ENCODE peak calls at places on chromosomes 5 and 9, in ten cellular contexts. B is fibroblast of pulmonary artery; L is CD8-positive, alpha-beta T cell; J is ascending aorta; D is fibroblast of mammary gland; O is esophagus squamous epithelium; Z is HFF-Myc; F is transverse colon; I is AG09309; T is GM12865. K is an unnamed sample.

GRCh38 chr5:142320851-142321560 is 3.8 kb downstream of the SPRY4 start:
- DNase-seq in O (no peak), D (no peak), T (no peak), J (no peak), B (peak), I (no peak), F (no peak), L (no peak), Z (no peak), K (no peak)

GRCh38 chr9:30089428-30089827 is 2295.0 kb upstream of the ACO1 start:
- DNase-seq in Z (no peak), D (no peak), F (no peak), B (no peak), T (no peak), L (no peak), J (no peak), I (no peak), O (no peak), K (no peak)

GRCh38 chr9:107175826-107176500 is 107.1 kb upstream of the RAD23B start:
- DNase-seq in J (no peak), T (no peak), F (no peak), L (no peak), I (no peak), D (peak), B (no peak), O (no peak), Z (no peak), K (no peak)

GRCh38 chr9:134059188-134059641 is 8.6 kb downstream of the BRD3 start:
- DNase-seq in I (no peak), J (no peak), L (no peak), F (peak), T (no peak), O (no peak), B (no peak), D (no peak), Z (no peak), K (no peak)

GRCh38 chr5:19616821-19617220 is 371.2 kb downstream of the CDH18 start:
- DNase-seq in B (no peak), D (no peak), O (no peak), Z (no peak), F (no peak), J (no peak), I (no peak), T (no peak), L (no peak), K (no peak)

GRCh38 chr9:4143951-4144717 is 155.7 kb downstream of the GLIS3 start:
- DNase-seq in L (no peak), Z (no peak), T (no peak), D (peak), B (no peak), F (no peak), J (no peak), I (no peak), O (no peak), K (peak)

GRCh38 chr9:18499987-18500386 is 26.0 kb downstream of the ADAMTSL1 start:
- DNase-seq in O (no peak), F (no peak), T (no peak), J (no peak), B (no peak), D (no peak), Z (no peak), I (no peak), L (no peak), K (no peak)

GRCh38 chr9:98502976-98503325 is 205.8 kb downstream of the GABBR2 start:
- DNase-seq in T (no peak), L (no peak), O (no peak), J (no peak), B (peak), D (peak), Z (no peak), F (no peak), I (no peak), K (no peak)

GRCh38 chr5:15783734-15784133 is 283.8 kb downstream of the FBXL7 start:
- DNase-seq in B (no peak), Z (no peak), D (no peak), L (no peak), J (no peak), T (no peak), I (no peak), O (no peak), F (no peak), K (no peak)

GRCh38 chr5:176619203-176619568 is 9.2 kb upstream of the GPRIN1 start:
- DNase-seq in J (no peak), F (peak), I (no peak), L (peak), Z (peak), B (peak), T (peak), O (no peak), D (peak), K (peak)
- H3K4me3 ChIP-seq in J (no peak), F (peak), I (no peak), L (peak), Z (no peak), B (no peak), T (no peak), O (no peak), D (no peak), K (no peak)

GRCh38 chr9:121121582-121122087 is 46.9 kb downstream of the CNTRL start:
- DNase-seq in J (peak), T (peak), F (peak), L (peak), O (peak), D (peak), B (peak), I (peak), Z (peak), K (peak)
- TF ChIP-seq CTCF in J (peak), T (no peak), F (peak), L (peak), O (peak), D (peak), B (peak), I (peak), Z (no peak), K (peak)

GRCh38 chr5:141236516-141237313 is 8.5 kb upstream of the PCDHB15 start:
- DNase-seq in D (no peak), Z (no peak), O (no peak), T (no peak), I (no peak), B (no peak), F (no peak), L (no peak), J (no peak), K (no peak)

GRCh38 chr5:141234109-141234508 is 11.0 kb downstream of the PCDHB14 start:
- DNase-seq in O (no peak), Z (no peak), J (no peak), I (no peak), D (peak), B (peak), T (no peak), L (no peak), F (no peak), K (no peak)
- H3K4me3 ChIP-seq in O (peak), Z (no peak), J (peak), I (peak), D (no peak), B (peak), T (no peak), L (no peak), F (peak), K (no peak)

GRCh38 chr9:121692606-121693505 is 41.4 kb downstream of the DAB2IP start:
- DNase-seq in L (no peak), T (no peak), F (no peak), O (no peak), I (no peak), D (no peak), Z (peak), B (peak), J (peak), K (no peak)
- TF ChIP-seq CTCF in L (no peak), T (no peak), F (no peak), O (no peak), I (no peak), D (no peak), Z (no peak), B (no peak), J (no peak), K (no peak)

DNA sequence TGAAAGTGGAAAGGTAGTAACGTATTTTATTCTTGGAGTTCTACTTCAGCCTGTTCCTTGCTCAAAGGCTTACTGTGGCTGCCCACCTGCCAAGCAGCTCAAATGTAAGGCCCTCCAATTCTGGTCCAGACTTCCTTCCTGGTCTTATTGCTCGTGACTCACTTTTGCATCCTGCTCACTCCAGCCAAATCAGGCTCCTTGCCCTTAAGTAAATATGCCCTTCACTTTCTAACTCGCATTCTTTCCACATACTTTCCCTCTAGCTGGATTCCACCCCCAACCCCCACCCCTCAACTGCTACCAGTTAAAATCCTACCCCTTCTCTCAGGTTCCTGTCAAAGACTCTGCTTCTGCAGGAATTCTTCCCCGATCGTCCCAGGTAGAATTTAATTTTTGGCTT is 96.6 kb downstream of the GALNT10 start:
- DNase-seq in L (no peak), J (peak), D (peak), O (no peak), I (no peak), B (peak), Z (peak), F (no peak), T (no peak), K (peak)
- H3K4me3 ChIP-seq in L (no peak), J (no peak), D (no peak), O (no peak), I (no peak), B (no peak), Z (no peak), F (no peak), T (no peak), K (no peak)

GRCh38 chr5:97534166-97534565 is 351.1 kb upstream of the RIOK2 start:
- DNase-seq in Z (peak), F (peak), D (peak), J (no peak), T (peak), B (peak), O (no peak), L (no peak), I (peak), K (peak)
- TF ChIP-seq CTCF in Z (peak), F (peak), D (peak), J (peak), T (peak), B (peak), O (peak), L (no peak), I (peak), K (peak)

K was measured in astrocyte of the cerebellum.